ENCODE peak calls at places on chromosome 17, in seven cellular contexts. One of them, this sample, is unnamed.

GRCh38 chr17:69763503-69763902 is 311.5 kb upstream of the KCNJ16 start:
- DNase-seq in neural crest cell: no peak
- DNase-seq in glutamatergic neuron: no peak
- DNase-seq in fibroblast of pulmonary artery: peak
- DNase-seq in thoracic aorta: no peak
- DNase-seq in body of pancreas: no peak
- DNase-seq in adrenal gland: no peak
- DNase-seq in this sample: no peak

GRCh38 chr17:65340401-65340800 is 203.2 kb downstream of the RGS9 start:
- DNase-seq in thoracic aorta: no peak
- DNase-seq in adrenal gland: no peak
- DNase-seq in neural crest cell: no peak
- DNase-seq in fibroblast of pulmonary artery: no peak
- DNase-seq in body of pancreas: no peak
- DNase-seq in glutamatergic neuron: no peak
- DNase-seq in this sample: no peak

GRCh38 chr17:73643012-73643845 is 1.0 kb downstream of the SDK2 start:
- DNase-seq in neural crest cell: peak
- DNase-seq in adrenal gland: no peak
- DNase-seq in glutamatergic neuron: peak
- DNase-seq in body of pancreas: no peak
- DNase-seq in thoracic aorta: no peak
- DNase-seq in fibroblast of pulmonary artery: no peak
- DNase-seq in this sample: no peak

GRCh38 chr17:43998552-43998951 is 5.9 kb upstream of the NAGS start:
- DNase-seq in adrenal gland: no peak
- DNase-seq in body of pancreas: no peak
- DNase-seq in thoracic aorta: no peak
- DNase-seq in neural crest cell: no peak
- DNase-seq in glutamatergic neuron: no peak
- DNase-seq in fibroblast of pulmonary artery: peak
- DNase-seq in this sample: no peak

GRCh38 chr17:73516356-73516755 is 127.9 kb downstream of the SDK2 start:
- DNase-seq in glutamatergic neuron: peak
- DNase-seq in fibroblast of pulmonary artery: no peak
- DNase-seq in body of pancreas: no peak
- DNase-seq in adrenal gland: no peak
- DNase-seq in neural crest cell: no peak
- DNase-seq in thoracic aorta: no peak
- DNase-seq in this sample: no peak

GRCh38 chr17:36934759-36935630 is 2.3 kb upstream of the LHX1 start:
- DNase-seq in adrenal gland: no peak
- DNase-seq in thoracic aorta: no peak
- DNase-seq in body of pancreas: no peak
- DNase-seq in glutamatergic neuron: peak
- DNase-seq in fibroblast of pulmonary artery: no peak
- DNase-seq in neural crest cell: peak
- DNase-seq in this sample: no peak

GRCh38 chr17:59004338-59005111 is 102.2 kb downstream of the TRIM37 start:
- DNase-seq in neural crest cell: peak
- DNase-seq in body of pancreas: peak
- DNase-seq in glutamatergic neuron: peak
- DNase-seq in thoracic aorta: peak
- DNase-seq in fibroblast of pulmonary artery: peak
- DNase-seq in adrenal gland: peak
- DNase-seq in this sample: peak

GRCh38 chr17:61574542-61575351 is 16.3 kb downstream of the NACA2 start:
- DNase-seq in adrenal gland: no peak
- DNase-seq in thoracic aorta: no peak
- DNase-seq in fibroblast of pulmonary artery: peak
- DNase-seq in body of pancreas: peak
- DNase-seq in neural crest cell: peak
- DNase-seq in glutamatergic neuron: peak
- DNase-seq in this sample: no peak

GRCh38 chr17:8964801-8965393 is 610 bp downstream of the PIK3R5 start:
- DNase-seq in thoracic aorta: no peak
- DNase-seq in glutamatergic neuron: peak
- DNase-seq in body of pancreas: no peak
- DNase-seq in neural crest cell: no peak
- DNase-seq in fibroblast of pulmonary artery: no peak
- DNase-seq in adrenal gland: no peak
- DNase-seq in this sample: no peak

GRCh38 chr17:69342896-69343644 is 16.1 kb upstream of the ABCA5 start:
- DNase-seq in glutamatergic neuron: no peak
- DNase-seq in adrenal gland: no peak
- DNase-seq in neural crest cell: no peak
- DNase-seq in body of pancreas: peak
- DNase-seq in fibroblast of pulmonary artery: no peak
- DNase-seq in thoracic aorta: no peak
- DNase-seq in this sample: no peak

GRCh38 chr17:68611353-68612227 is 10.4 kb upstream of the FAM20A start:
- DNase-seq in glutamatergic neuron: no peak
- DNase-seq in adrenal gland: no peak
- DNase-seq in fibroblast of pulmonary artery: no peak
- DNase-seq in body of pancreas: no peak
- DNase-seq in neural crest cell: no peak
- DNase-seq in thoracic aorta: no peak
- DNase-seq in this sample: no peak

GRCh38 chr17:32971171-32971570 is 20.5 kb upstream of the SPACA3 start:
- DNase-seq in thoracic aorta: no peak
- DNase-seq in glutamatergic neuron: no peak
- DNase-seq in fibroblast of pulmonary artery: peak
- DNase-seq in neural crest cell: no peak
- DNase-seq in adrenal gland: no peak
- DNase-seq in body of pancreas: peak
- DNase-seq in this sample: no peak

GRCh38 chr17:76714822-76715461 is 4.2 kb upstream of the MXRA7 start:
- DNase-seq in body of pancreas: peak
- DNase-seq in glutamatergic neuron: peak
- DNase-seq in neural crest cell: peak
- DNase-seq in fibroblast of pulmonary artery: peak
- DNase-seq in thoracic aorta: no peak
- DNase-seq in adrenal gland: peak
- DNase-seq in this sample: peak

GRCh38 chr17:7559307-7560171 is 989 bp downstream of the TNFSF13 start:
- DNase-seq in thoracic aorta: no peak
- DNase-seq in adrenal gland: no peak
- DNase-seq in glutamatergic neuron: no peak
- DNase-seq in neural crest cell: no peak
- DNase-seq in body of pancreas: peak
- DNase-seq in fibroblast of pulmonary artery: no peak
- DNase-seq in this sample: no peak

GRCh38 chr17:77644981-77645380 is 313.5 kb upstream of the TNRC6C start:
- DNase-seq in fibroblast of pulmonary artery: no peak
- DNase-seq in glutamatergic neuron: no peak
- DNase-seq in thoracic aorta: no peak
- DNase-seq in body of pancreas: no peak
- DNase-seq in neural crest cell: no peak
- DNase-seq in adrenal gland: no peak
- DNase-seq in this sample: no peak

GRCh38 chr17:21233581-21234337 is 19.5 kb downstream of the NATD1 start:
- DNase-seq in fibroblast of pulmonary artery: no peak
- DNase-seq in thoracic aorta: no peak
- DNase-seq in body of pancreas: no peak
- DNase-seq in adrenal gland: no peak
- DNase-seq in neural crest cell: no peak
- DNase-seq in glutamatergic neuron: no peak
- DNase-seq in this sample: no peak

GRCh38 chr17:30187528-30187927 is 48.0 kb downstream of the SLC6A4 start:
- DNase-seq in thoracic aorta: no peak
- DNase-seq in adrenal gland: no peak
- DNase-seq in glutamatergic neuron: no peak
- DNase-seq in neural crest cell: no peak
- DNase-seq in fibroblast of pulmonary artery: no peak
- DNase-seq in body of pancreas: no peak
- DNase-seq in this sample: no peak

GRCh38 chr17:21466550-21466949 is 90.4 kb downstream of the KCNJ12 start:
- DNase-seq in neural crest cell: no peak
- DNase-seq in adrenal gland: no peak
- DNase-seq in glutamatergic neuron: no peak
- DNase-seq in body of pancreas: no peak
- DNase-seq in thoracic aorta: no peak
- DNase-seq in fibroblast of pulmonary artery: no peak
- DNase-seq in this sample: no peak

GRCh38 chr17:40821536-40821935 is 878 bp downstream of the KRT10 start:
- DNase-seq in adrenal gland: no peak
- DNase-seq in fibroblast of pulmonary artery: no peak
- DNase-seq in neural crest cell: no peak
- DNase-seq in body of pancreas: no peak
- DNase-seq in thoracic aorta: no peak
- DNase-seq in glutamatergic neuron: no peak
- DNase-seq in this sample: no peak

GRCh38 chr17:28189667-28190066 is 129.3 kb upstream of the TMEM97 start:
- DNase-seq in glutamatergic neuron: no peak
- DNase-seq in adrenal gland: no peak
- DNase-seq in fibroblast of pulmonary artery: no peak
- DNase-seq in thoracic aorta: no peak
- DNase-seq in neural crest cell: no peak
- DNase-seq in body of pancreas: no peak
- DNase-seq in this sample: no peak

GRCh38 chr17:8574687-8575086 is 55.8 kb downstream of the MYH10 start:
- DNase-seq in thoracic aorta: no peak
- DNase-seq in neural crest cell: no peak
- DNase-seq in adrenal gland: no peak
- DNase-seq in glutamatergic neuron: no peak
- DNase-seq in fibroblast of pulmonary artery: peak
- DNase-seq in body of pancreas: no peak
- DNase-seq in this sample: no peak

GRCh38 chr17:14308965-14309879 is 8.3 kb downstream of the HS3ST3B1 start:
- DNase-seq in thoracic aorta: no peak
- DNase-seq in neural crest cell: peak
- DNase-seq in fibroblast of pulmonary artery: peak
- DNase-seq in glutamatergic neuron: peak
- DNase-seq in adrenal gland: peak
- DNase-seq in body of pancreas: peak
- DNase-seq in this sample: no peak

GRCh38 chr17:18197535-18198194 is 14.0 kb downstream of the ALKBH5 start:
- DNase-seq in glutamatergic neuron: no peak
- DNase-seq in adrenal gland: peak
- DNase-seq in thoracic aorta: no peak
- DNase-seq in fibroblast of pulmonary artery: no peak
- DNase-seq in neural crest cell: no peak
- DNase-seq in body of pancreas: no peak
- DNase-seq in this sample: no peak

GRCh38 chr17:18191967-18192366 is 8.3 kb downstream of the ALKBH5 start:
- DNase-seq in fibroblast of pulmonary artery: no peak
- DNase-seq in glutamatergic neuron: no peak
- DNase-seq in thoracic aorta: no peak
- DNase-seq in body of pancreas: no peak
- DNase-seq in adrenal gland: no peak
- DNase-seq in neural crest cell: no peak
- DNase-seq in this sample: no peak

GRCh38 chr17:18194804-18195203 is 11.2 kb downstream of the ALKBH5 start:
- DNase-seq in body of pancreas: no peak
- DNase-seq in glutamatergic neuron: no peak
- DNase-seq in thoracic aorta: no peak
- DNase-seq in neural crest cell: no peak
- DNase-seq in fibroblast of pulmonary artery: no peak
- DNase-seq in adrenal gland: no peak
- DNase-seq in this sample: no peak

GRCh38 chr17:18194394-18194793 is 10.8 kb downstream of the ALKBH5 start:
- DNase-seq in body of pancreas: no peak
- DNase-seq in adrenal gland: no peak
- DNase-seq in fibroblast of pulmonary artery: no peak
- DNase-seq in glutamatergic neuron: no peak
- DNase-seq in neural crest cell: no peak
- DNase-seq in thoracic aorta: no peak
- DNase-seq in this sample: no peak

DNA sequence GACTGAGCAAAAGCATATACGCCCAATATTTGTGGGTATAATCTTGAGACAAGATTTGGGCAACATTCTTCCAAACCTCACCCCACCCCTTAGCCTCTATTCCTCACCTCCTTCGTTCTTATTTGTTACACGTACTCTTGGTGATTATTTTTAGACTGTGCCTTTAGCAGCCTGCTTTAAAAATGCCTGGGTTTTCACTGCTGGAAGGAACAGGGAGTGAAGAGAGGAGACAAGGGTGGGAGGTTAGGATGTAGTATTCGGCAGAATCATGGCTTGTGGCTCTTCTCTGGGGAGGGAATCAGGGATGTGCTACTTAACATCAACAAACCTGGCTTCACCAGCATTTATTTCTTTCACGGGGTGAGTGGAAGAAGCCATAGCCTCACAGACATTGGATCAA is 11.6 kb downstream of the ALKBH5 start:
- DNase-seq in glutamatergic neuron: no peak
- DNase-seq in neural crest cell: no peak
- DNase-seq in body of pancreas: no peak
- DNase-seq in adrenal gland: no peak
- DNase-seq in thoracic aorta: no peak
- DNase-seq in fibroblast of pulmonary artery: no peak
- DNase-seq in this sample: no peak
- TF ChIP-seq CTCF in glutamatergic neuron: no peak
- TF ChIP-seq CTCF in neural crest cell: no peak
- TF ChIP-seq CTCF in body of pancreas: no peak
- TF ChIP-seq CTCF in adrenal gland: no peak
- TF ChIP-seq CTCF in thoracic aorta: no peak
- TF ChIP-seq CTCF in fibroblast of pulmonary artery: no peak
- TF ChIP-seq CTCF in this sample: no peak

GRCh38 chr17:74842599-74843351 is 16.9 kb downstream of the GRIN2C start:
- DNase-seq in glutamatergic neuron: peak
- DNase-seq in body of pancreas: peak
- DNase-seq in adrenal gland: peak
- DNase-seq in thoracic aorta: no peak
- DNase-seq in fibroblast of pulmonary artery: peak
- DNase-seq in neural crest cell: peak
- DNase-seq in this sample: no peak
- TF ChIP-seq CTCF in glutamatergic neuron: peak
- TF ChIP-seq CTCF in body of pancreas: peak
- TF ChIP-seq CTCF in adrenal gland: peak
- TF ChIP-seq CTCF in thoracic aorta: peak
- TF ChIP-seq CTCF in fibroblast of pulmonary artery: peak
- TF ChIP-seq CTCF in neural crest cell: peak
- TF ChIP-seq CTCF in this sample: no peak

GRCh38 chr17:12789075-12789975 is at the start of gene ARHGAP44:
- DNase-seq in fibroblast of pulmonary artery: peak
- DNase-seq in thoracic aorta: no peak
- DNase-seq in adrenal gland: peak
- DNase-seq in neural crest cell: peak
- DNase-seq in glutamatergic neuron: peak
- DNase-seq in body of pancreas: peak
- DNase-seq in this sample: no peak
- TF ChIP-seq CTCF in fibroblast of pulmonary artery: no peak
- TF ChIP-seq CTCF in thoracic aorta: no peak
- TF ChIP-seq CTCF in adrenal gland: no peak
- TF ChIP-seq CTCF in neural crest cell: no peak
- TF ChIP-seq CTCF in glutamatergic neuron: no peak
- TF ChIP-seq CTCF in body of pancreas: no peak
- TF ChIP-seq CTCF in this sample: no peak

DNA sequence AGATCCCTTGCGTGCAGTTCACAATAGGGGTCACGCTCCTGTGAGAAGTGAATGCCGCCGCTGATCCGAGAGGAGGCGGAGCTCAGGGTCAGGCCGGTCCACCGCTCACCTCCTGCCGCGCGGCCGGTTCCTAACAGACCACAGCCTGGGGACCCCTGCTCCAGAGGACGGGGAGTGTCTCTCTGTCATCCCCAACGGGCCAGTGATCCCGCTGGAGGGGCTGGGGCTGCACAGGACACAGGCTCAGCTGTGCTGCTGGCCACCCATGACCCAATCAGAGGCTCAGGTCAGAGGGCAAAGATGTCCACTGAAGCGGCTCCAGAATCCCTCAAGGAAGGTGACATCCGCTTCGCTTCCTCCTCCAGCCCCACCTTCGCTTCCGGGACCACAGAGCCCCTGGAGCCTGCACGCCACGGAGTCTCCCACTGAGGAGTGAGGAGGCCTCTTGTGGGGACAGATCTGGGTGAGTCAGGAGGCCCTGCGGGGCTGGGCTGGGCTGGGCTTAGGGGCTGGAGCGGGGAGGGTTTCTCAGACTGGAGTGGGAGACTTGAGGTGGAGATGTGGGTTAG is 115.4 kb downstream of the METRNL start:
- DNase-seq in body of pancreas: peak
- DNase-seq in neural crest cell: no peak
- DNase-seq in glutamatergic neuron: peak
- DNase-seq in fibroblast of pulmonary artery: no peak
- DNase-seq in thoracic aorta: no peak
- DNase-seq in adrenal gland: peak
- DNase-seq in this sample: peak
- TF ChIP-seq CTCF in body of pancreas: no peak
- TF ChIP-seq CTCF in neural crest cell: no peak
- TF ChIP-seq CTCF in glutamatergic neuron: no peak
- TF ChIP-seq CTCF in fibroblast of pulmonary artery: no peak
- TF ChIP-seq CTCF in thoracic aorta: no peak
- TF ChIP-seq CTCF in adrenal gland: no peak
- TF ChIP-seq CTCF in this sample: no peak